ENCODE peak calls at places on chromosome 4, in four cellular contexts. One of them, this sample, is unnamed.

GRCh38 chr4:151658959-151659593 is 101.7 kb downstream of the GATB start:
- DNase-seq in activated T-cell treated with anti-CD3 and anti-CD28 coated beads, Interleukin-2, amount 50 U/mL, for 72 hours: no peak
- DNase-seq in heart right ventricle: no peak
- DNase-seq in epithelial cell of esophagus: no peak
- DNase-seq in this sample: no peak

GRCh38 chr4:4288098-4288497 is 1.9 kb downstream of the LYAR start:
- DNase-seq in activated T-cell treated with anti-CD3 and anti-CD28 coated beads, Interleukin-2, amount 50 U/mL, for 72 hours: no peak
- DNase-seq in heart right ventricle: no peak
- DNase-seq in epithelial cell of esophagus: no peak
- DNase-seq in this sample: no peak

GRCh38 chr4:107825072-107825789 is 499 bp downstream of the SGMS2 start:
- DNase-seq in heart right ventricle: peak; percentile 16
- DNase-seq in activated T-cell treated with anti-CD3 and anti-CD28 coated beads, Interleukin-2, amount 50 U/mL, for 72 hours: no peak
- DNase-seq in epithelial cell of esophagus: peak; percentile 74
- DNase-seq in this sample: peak; percentile 47

GRCh38 chr4:165312506-165312905 is 15.0 kb upstream of the MSMO1 start:
- DNase-seq in activated T-cell treated with anti-CD3 and anti-CD28 coated beads, Interleukin-2, amount 50 U/mL, for 72 hours: no peak
- DNase-seq in heart right ventricle: no peak
- DNase-seq in epithelial cell of esophagus: peak; percentile 72
- DNase-seq in this sample: no peak

GRCh38 chr4:185853841-185854240 is 41.8 kb upstream of the SORBS2 start:
- DNase-seq in activated T-cell treated with anti-CD3 and anti-CD28 coated beads, Interleukin-2, amount 50 U/mL, for 72 hours: no peak
- DNase-seq in epithelial cell of esophagus: peak; percentile 86
- DNase-seq in heart right ventricle: no peak
- DNase-seq in this sample: no peak

GRCh38 chr4:151667666-151668065 is 93.1 kb downstream of the GATB start:
- DNase-seq in heart right ventricle: no peak
- DNase-seq in activated T-cell treated with anti-CD3 and anti-CD28 coated beads, Interleukin-2, amount 50 U/mL, for 72 hours: no peak
- DNase-seq in epithelial cell of esophagus: no peak
- DNase-seq in this sample: no peak

GRCh38 chr4:139753686-139754085 is 88.1 kb downstream of the MGST2 start:
- DNase-seq in epithelial cell of esophagus: no peak
- DNase-seq in activated T-cell treated with anti-CD3 and anti-CD28 coated beads, Interleukin-2, amount 50 U/mL, for 72 hours: no peak
- DNase-seq in heart right ventricle: no peak
- DNase-seq in this sample: no peak

GRCh38 chr4:174596513-174596912 is 74.2 kb upstream of the HPGD start:
- DNase-seq in activated T-cell treated with anti-CD3 and anti-CD28 coated beads, Interleukin-2, amount 50 U/mL, for 72 hours: no peak
- DNase-seq in epithelial cell of esophagus: no peak
- DNase-seq in heart right ventricle: no peak
- DNase-seq in this sample: no peak

GRCh38 chr4:154757713-154758112 is 13.9 kb downstream of the LRAT start:
- DNase-seq in heart right ventricle: no peak
- DNase-seq in epithelial cell of esophagus: no peak
- DNase-seq in activated T-cell treated with anti-CD3 and anti-CD28 coated beads, Interleukin-2, amount 50 U/mL, for 72 hours: no peak
- DNase-seq in this sample: no peak

GRCh38 chr4:169898095-169898494 is 128.1 kb downstream of the MFAP3L start:
- DNase-seq in epithelial cell of esophagus: no peak
- DNase-seq in activated T-cell treated with anti-CD3 and anti-CD28 coated beads, Interleukin-2, amount 50 U/mL, for 72 hours: no peak
- DNase-seq in heart right ventricle: no peak
- DNase-seq in this sample: no peak

GRCh38 chr4:100869266-100869665 is 351.4 kb upstream of the EMCN start:
- DNase-seq in activated T-cell treated with anti-CD3 and anti-CD28 coated beads, Interleukin-2, amount 50 U/mL, for 72 hours: no peak
- DNase-seq in heart right ventricle: no peak
- DNase-seq in epithelial cell of esophagus: peak; percentile 26
- DNase-seq in this sample: no peak

GRCh38 chr4:184457530-184458249 is 16.7 kb downstream of the IRF2 start:
- DNase-seq in epithelial cell of esophagus: no peak
- DNase-seq in activated T-cell treated with anti-CD3 and anti-CD28 coated beads, Interleukin-2, amount 50 U/mL, for 72 hours: no peak
- DNase-seq in heart right ventricle: no peak
- DNase-seq in this sample: no peak

GRCh38 chr4:23269583-23269982 is 576.8 kb downstream of the GBA3 start:
- DNase-seq in epithelial cell of esophagus: peak; percentile 16
- DNase-seq in heart right ventricle: no peak
- DNase-seq in activated T-cell treated with anti-CD3 and anti-CD28 coated beads, Interleukin-2, amount 50 U/mL, for 72 hours: no peak
- DNase-seq in this sample: no peak

GRCh38 chr4:7970031-7970946 is 30.6 kb upstream of the AFAP1 start:
- DNase-seq in epithelial cell of esophagus: peak; percentile 49
- DNase-seq in heart right ventricle: no peak
- DNase-seq in activated T-cell treated with anti-CD3 and anti-CD28 coated beads, Interleukin-2, amount 50 U/mL, for 72 hours: peak; percentile 51
- DNase-seq in this sample: peak; percentile 55

GRCh38 chr4:139934786-139935330 is 219.1 kb downstream of the MAML3 start:
- DNase-seq in heart right ventricle: no peak
- DNase-seq in activated T-cell treated with anti-CD3 and anti-CD28 coated beads, Interleukin-2, amount 50 U/mL, for 72 hours: no peak
- DNase-seq in epithelial cell of esophagus: peak; percentile 73
- DNase-seq in this sample: no peak

GRCh38 chr4:93480452-93480851 is 348.1 kb upstream of the ATOH1 start:
- DNase-seq in heart right ventricle: no peak
- DNase-seq in epithelial cell of esophagus: peak; percentile 76
- DNase-seq in activated T-cell treated with anti-CD3 and anti-CD28 coated beads, Interleukin-2, amount 50 U/mL, for 72 hours: no peak
- DNase-seq in this sample: no peak

GRCh38 chr4:102871772-102872171 is 3.0 kb downstream of the CISD2 start:
- DNase-seq in activated T-cell treated with anti-CD3 and anti-CD28 coated beads, Interleukin-2, amount 50 U/mL, for 72 hours: no peak
- DNase-seq in heart right ventricle: no peak
- DNase-seq in epithelial cell of esophagus: no peak
- DNase-seq in this sample: no peak

GRCh38 chr4:173169428-173170209 is 1.0 kb downstream of the GALNT7 start:
- DNase-seq in heart right ventricle: peak; percentile 63
- DNase-seq in epithelial cell of esophagus: peak; percentile 64
- DNase-seq in activated T-cell treated with anti-CD3 and anti-CD28 coated beads, Interleukin-2, amount 50 U/mL, for 72 hours: peak; percentile 65
- DNase-seq in this sample: peak; percentile 87

GRCh38 chr4:118772149-118773081 is 63.5 kb downstream of the SEC24D start:
- DNase-seq in activated T-cell treated with anti-CD3 and anti-CD28 coated beads, Interleukin-2, amount 50 U/mL, for 72 hours: no peak
- DNase-seq in heart right ventricle: no peak
- DNase-seq in epithelial cell of esophagus: peak; percentile 63
- DNase-seq in this sample: no peak

GRCh38 chr4:38782452-38783108 is at the start of gene TLR10:
- DNase-seq in epithelial cell of esophagus: peak; percentile 67
- DNase-seq in heart right ventricle: peak; percentile 48
- DNase-seq in activated T-cell treated with anti-CD3 and anti-CD28 coated beads, Interleukin-2, amount 50 U/mL, for 72 hours: peak; percentile 22
- DNase-seq in this sample: no peak

GRCh38 chr4:186845137-186845842 is 121.6 kb upstream of the FAT1 start:
- DNase-seq in heart right ventricle: peak; percentile 19
- DNase-seq in epithelial cell of esophagus: peak; percentile 89
- DNase-seq in activated T-cell treated with anti-CD3 and anti-CD28 coated beads, Interleukin-2, amount 50 U/mL, for 72 hours: no peak
- DNase-seq in this sample: peak; percentile 75

GRCh38 chr4:169619518-169619957 is 840 bp upstream of the CLCN3 start:
- DNase-seq in activated T-cell treated with anti-CD3 and anti-CD28 coated beads, Interleukin-2, amount 50 U/mL, for 72 hours: peak; percentile 48
- DNase-seq in epithelial cell of esophagus: peak; percentile 82
- DNase-seq in heart right ventricle: peak; percentile 36
- DNase-seq in this sample: no peak

GRCh38 chr4:92265798-92266197 is 38.0 kb upstream of the GRID2 start:
- DNase-seq in epithelial cell of esophagus: no peak
- DNase-seq in heart right ventricle: no peak
- DNase-seq in activated T-cell treated with anti-CD3 and anti-CD28 coated beads, Interleukin-2, amount 50 U/mL, for 72 hours: no peak
- DNase-seq in this sample: no peak

GRCh38 chr4:80011636-80012236 is 61.3 kb downstream of the ANTXR2 start:
- DNase-seq in epithelial cell of esophagus: no peak
- DNase-seq in activated T-cell treated with anti-CD3 and anti-CD28 coated beads, Interleukin-2, amount 50 U/mL, for 72 hours: no peak
- DNase-seq in heart right ventricle: no peak
- DNase-seq in this sample: no peak

GRCh38 chr4:2408401-2408958 is 10.0 kb downstream of the ZFYVE28 start:
- DNase-seq in heart right ventricle: no peak
- DNase-seq in activated T-cell treated with anti-CD3 and anti-CD28 coated beads, Interleukin-2, amount 50 U/mL, for 72 hours: peak; percentile 52
- DNase-seq in epithelial cell of esophagus: no peak
- DNase-seq in this sample: no peak

GRCh38 chr4:39255266-39255665 is 72.9 kb downstream of the WDR19 start:
- DNase-seq in epithelial cell of esophagus: peak; percentile 68
- DNase-seq in heart right ventricle: no peak
- DNase-seq in activated T-cell treated with anti-CD3 and anti-CD28 coated beads, Interleukin-2, amount 50 U/mL, for 72 hours: no peak
- DNase-seq in this sample: no peak

GRCh38 chr4:81571105-81571504 is 99.4 kb upstream of the RASGEF1B start:
- DNase-seq in heart right ventricle: no peak
- DNase-seq in epithelial cell of esophagus: peak; percentile 61
- DNase-seq in activated T-cell treated with anti-CD3 and anti-CD28 coated beads, Interleukin-2, amount 50 U/mL, for 72 hours: no peak
- DNase-seq in this sample: no peak

GRCh38 chr4:10203851-10204250 is 87.3 kb upstream of the WDR1 start:
- DNase-seq in epithelial cell of esophagus: no peak
- DNase-seq in activated T-cell treated with anti-CD3 and anti-CD28 coated beads, Interleukin-2, amount 50 U/mL, for 72 hours: no peak
- DNase-seq in heart right ventricle: no peak
- DNase-seq in this sample: peak; percentile 62